ENCODE peak calls at places on chromosomes 7 and 10, in five cellular contexts. N is RWPE1, J is dorsolateral prefrontal cortex, A is ovary, R is bronchial epithelial cell. E is an unnamed sample.

GRCh38 chr10:92699518-92700272 is 9.9 kb downstream of the HHEX start:
- DNase-seq in A (no peak), N (no peak), R (no peak), J (no peak), E (peak)

GRCh38 chr7:69395072-69395714 is 203.1 kb upstream of the AUTS2 start:
- DNase-seq in N (no peak), R (no peak), A (no peak), J (no peak), E (peak)

GRCh38 chr10:32244421-32245207 is 102.3 kb downstream of the EPC1 start:
- DNase-seq in J (no peak), N (no peak), R (no peak), A (no peak), E (no peak)

GRCh38 chr10:31770307-31770902 is 158.2 kb downstream of the ARHGAP12 start:
- DNase-seq in J (no peak), A (no peak), N (no peak), R (no peak), E (no peak)

GRCh38 chr10:125468273-125468672 is 214.7 kb downstream of the TEX36 start:
- DNase-seq in N (no peak), R (no peak), J (peak), A (no peak), E (no peak)

GRCh38 chr10:103545771-103546281 is 52.3 kb downstream of the NEURL1 start:
- DNase-seq in R (no peak), J (no peak), A (no peak), N (no peak), E (no peak)

GRCh38 chr7:46786221-46786951 is 795.5 kb downstream of the TNS3 start:
- DNase-seq in R (peak), A (no peak), N (peak), J (no peak), E (no peak)

GRCh38 chr10:80516506-80517075 is 21.1 kb upstream of the SH2D4B start:
- DNase-seq in A (no peak), R (no peak), N (no peak), J (no peak), E (peak)

GRCh38 chr10:69180525-69181204 is 631 bp downstream of the SUPV3L1 start:
- DNase-seq in J (no peak), R (peak), N (peak), A (no peak), E (no peak)

GRCh38 chr10:43274011-43274410 is 7.1 kb upstream of the RASGEF1A start:
- DNase-seq in J (no peak), N (no peak), A (no peak), R (no peak), E (no peak)

GRCh38 chr10:106226831-106227230 is 937.7 kb downstream of the SORCS1 start:
- DNase-seq in N (no peak), J (no peak), A (no peak), R (peak), E (no peak)

GRCh38 chr7:28358423-28358868 is 53.9 kb upstream of the CREB5 start:
- DNase-seq in A (no peak), J (no peak), R (peak), N (peak), E (no peak)

GRCh38 chr10:114024876-114025609 is 18.6 kb upstream of the ADRB1 start:
- DNase-seq in N (peak), R (peak), J (no peak), A (no peak), E (no peak)

GRCh38 chr7:69682518-69682917 is 84.2 kb downstream of the AUTS2 start:
- DNase-seq in A (no peak), J (no peak), N (no peak), R (no peak), E (no peak)

GRCh38 chr7:144391823-144392255 is 11.7 kb downstream of the NOBOX start:
- DNase-seq in A (no peak), R (peak), N (peak), J (peak), E (no peak)

GRCh38 chr7:105648561-105649401 is 67.5 kb upstream of the EFCAB10 start:
- DNase-seq in N (peak), R (peak), A (no peak), J (no peak), E (no peak)

GRCh38 chr10:124560377-124560776 is 98.8 kb downstream of the LHPP start:
- DNase-seq in N (no peak), R (no peak), A (no peak), J (peak), E (peak)

GRCh38 chr7:70614237-70614984 is 517.5 kb upstream of the GALNT17 start:
- DNase-seq in R (peak), N (no peak), J (peak), A (peak), E (no peak)

GRCh38 chr7:480531-481218 is 39.0 kb downstream of the PDGFA start:
- DNase-seq in A (no peak), N (no peak), J (no peak), R (no peak), E (peak)

GRCh38 chr10:1201010-1201807 is 145.0 kb downstream of the WDR37 start:
- DNase-seq in A (no peak), R (no peak), J (no peak), N (no peak), E (no peak)

GRCh38 chr10:3043512-3044368 is 23.6 kb upstream of the PFKP start:
- DNase-seq in N (peak), J (peak), A (no peak), R (peak), E (no peak)

GRCh38 chr10:44696496-44696895 is 214.6 kb upstream of the TMEM72 start:
- DNase-seq in J (no peak), N (no peak), A (no peak), R (no peak), E (no peak)

GRCh38 chr10:130174343-130174742 is 38.2 kb downstream of the GLRX3 start:
- DNase-seq in R (no peak), A (no peak), J (no peak), N (no peak), E (no peak)

GRCh38 chr10:60536529-60537114 is 146.9 kb upstream of the ANK3 start:
- DNase-seq in R (peak), N (peak), A (no peak), J (no peak), E (no peak)

GRCh38 chr10:78432582-78432981 is 398.9 kb downstream of the RPS24 start:
- DNase-seq in A (no peak), J (no peak), R (no peak), N (no peak), E (no peak)

GRCh38 chr10:42755028-42755451 is 27.6 kb upstream of the BMS1 start:
- DNase-seq in N (no peak), J (no peak), A (no peak), R (no peak), E (peak)

GRCh38 chr7:99380032-99380822 is 5.7 kb downstream of the ARPC1B start:
- DNase-seq in R (no peak), N (peak), A (no peak), J (no peak), E (no peak)

GRCh38 chr7:131623154-131623553 is 66.7 kb upstream of the PODXL start:
- DNase-seq in J (no peak), N (no peak), A (no peak), R (peak), E (peak)

GRCh38 chr10:91653214-91653875 is 20.5 kb upstream of the PPP1R3C start:
- DNase-seq in A (no peak), N (peak), J (no peak), R (peak), E (no peak)

GRCh38 chr10:24849537-24850299 is 102.7 kb downstream of the PRTFDC1 start:
- DNase-seq in J (no peak), R (peak), A (no peak), N (peak), E (no peak)

GRCh38 chr7:128860158-128861073 is 2.2 kb upstream of the ATP6V1F start:
- DNase-seq in R (peak), A (no peak), J (no peak), N (no peak), E (no peak)

GRCh38 chr7:149620961-149621360 is 123.4 kb upstream of the ZNF746 start:
- DNase-seq in A (no peak), J (no peak), R (no peak), N (no peak), E (no peak)

GRCh38 chr10:84415539-84416244 is 87.3 kb downstream of the CCSER2 start:
- DNase-seq in R (peak), A (no peak), N (no peak), J (no peak), E (no peak)

GRCh38 chr10:36671607-36672006 is 453.8 kb upstream of the ANKRD30A start:
- DNase-seq in N (no peak), R (peak), J (no peak), A (no peak), E (no peak)

GRCh38 chr10:102642553-102643345 is 1.5 kb upstream of the TRIM8 start:
- DNase-seq in J (no peak), N (peak), R (peak), A (peak), E (peak)

GRCh38 chr10:76433161-76434005 is 1002.0 kb downstream of the LRMDA start:
- DNase-seq in R (peak), N (no peak), J (no peak), A (no peak), E (no peak)

GRCh38 chr10:75612904-75613684 is 181.7 kb downstream of the LRMDA start:
- DNase-seq in J (no peak), R (no peak), N (no peak), A (peak), E (no peak)

GRCh38 chr10:117662126-117662525 is 119.6 kb downstream of the EMX2 start:
- DNase-seq in A (no peak), R (no peak), N (no peak), J (no peak), E (no peak)

GRCh38 chr7:2773608-2774007 is 70.5 kb downstream of the GNA12 start:
- DNase-seq in J (no peak), N (no peak), A (no peak), R (no peak), E (no peak)

GRCh38 chr10:47031953-47032465 is 120.8 kb downstream of the PTPN20 start:
- DNase-seq in R (peak), A (no peak), N (no peak), J (no peak), E (no peak)

GRCh38 chr10:47030191-47030698 is 119.0 kb downstream of the PTPN20 start:
- DNase-seq in N (no peak), R (no peak), A (no peak), J (no peak), E (peak)

GRCh38 chr10:47029181-47029971 is 118.1 kb downstream of the PTPN20 start:
- DNase-seq in A (no peak), R (no peak), N (no peak), J (no peak), E (peak)

GRCh38 chr10:47033081-47033480 is 121.9 kb downstream of the PTPN20 start:
- DNase-seq in A (no peak), R (no peak), J (no peak), N (no peak), E (no peak)

GRCh38 chr10:47031251-47031952 is 120.2 kb downstream of the PTPN20 start:
- DNase-seq in J (no peak), R (peak), A (no peak), N (no peak), E (no peak)
- TF ChIP-seq CTCF in J (no peak), R (peak), A (no peak), N (no peak), E (no peak)

GRCh38 chr10:132835848-132836233 is 49.9 kb upstream of the NKX6-2 start:
- DNase-seq in N (no peak), J (no peak), R (no peak), A (no peak), E (no peak)

GRCh38 chr10:132836832-132837540 is 51.0 kb upstream of the NKX6-2 start:
- DNase-seq in A (no peak), J (peak), R (no peak), N (peak), E (peak)

GRCh38 chr10:132837905-132838304 is 52.0 kb upstream of the NKX6-2 start:
- DNase-seq in A (no peak), N (no peak), R (no peak), J (no peak), E (no peak)

GRCh38 chr10:132834891-132835847 is 49.2 kb upstream of the NKX6-2 start:
- DNase-seq in R (no peak), J (no peak), A (no peak), N (no peak), E (no peak)

GRCh38 chr10:132836248-132836831 is 50.4 kb upstream of the NKX6-2 start:
- DNase-seq in R (no peak), N (no peak), A (no peak), J (peak), E (no peak)
- TF ChIP-seq CTCF in R (no peak), N (no peak), A (no peak), J (no peak), E (no peak)

DNA sequence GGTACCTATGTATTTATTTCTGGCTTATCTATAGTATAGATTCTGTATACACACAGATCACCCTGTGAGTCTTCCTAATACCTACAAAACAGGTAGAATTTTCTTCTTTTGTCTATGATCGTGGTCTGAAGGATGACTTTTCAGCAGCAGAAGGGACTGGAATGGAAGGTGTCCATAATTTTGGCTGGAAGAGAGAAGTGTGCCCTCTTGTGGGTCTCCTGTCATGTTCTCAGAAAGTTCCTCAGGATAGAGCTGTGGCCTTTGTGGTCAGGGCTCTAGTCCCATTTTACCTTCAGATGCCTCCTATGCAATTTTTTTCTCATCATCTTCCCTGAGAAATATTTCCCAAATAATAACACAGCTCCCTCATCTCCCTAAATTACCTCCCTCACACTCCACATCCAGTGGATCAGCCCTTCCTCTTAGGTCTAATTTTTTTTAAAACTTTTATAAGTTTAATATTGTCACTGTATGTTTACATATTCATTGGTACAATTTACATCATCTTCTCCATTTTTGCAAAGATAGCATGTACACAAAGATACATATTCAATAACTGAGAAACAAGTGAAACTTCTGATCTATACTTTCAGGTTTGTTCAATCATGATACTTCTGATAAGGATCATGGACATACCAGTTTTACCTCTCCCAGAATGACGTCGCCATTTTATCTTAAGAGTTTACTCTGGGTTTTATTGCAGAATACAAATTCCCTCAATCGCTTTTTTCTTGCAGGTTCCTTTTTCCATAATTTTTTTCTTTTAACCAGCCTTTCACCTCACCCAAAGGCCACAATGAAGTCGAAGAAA is 112.7 kb downstream of the REEP3 start:
- DNase-seq in A (no peak), R (peak), J (peak), N (peak), E (no peak)
- TF ChIP-seq CTCF in A (no peak), R (peak), J (peak), N (peak), E (no peak)

GRCh38 chr7:116364469-116364868 is 135.1 kb upstream of the CAV2 start:
- DNase-seq in J (no peak), R (no peak), N (no peak), A (no peak), E (no peak)

GRCh38 chr7:116367171-116367813 is 132.2 kb upstream of the CAV2 start:
- DNase-seq in N (no peak), J (no peak), A (no peak), R (peak), E (no peak)

GRCh38 chr7:116363637-116364432 is 135.7 kb upstream of the CAV2 start:
- DNase-seq in R (peak), A (no peak), N (peak), J (no peak), E (no peak)

GRCh38 chr7:116368960-116369359 is 130.6 kb upstream of the CAV2 start:
- DNase-seq in R (no peak), N (no peak), J (no peak), A (no peak), E (no peak)
- TF ChIP-seq CTCF in R (no peak), N (no peak), J (no peak), A (no peak), E (no peak)

GRCh38 chr7:47988496-47989386 is 9.3 kb upstream of the HUS1 start:
- DNase-seq in R (no peak), J (no peak), A (no peak), N (peak), E (no peak)
- TF ChIP-seq CTCF in R (peak), J (no peak), A (no peak), N (peak), E (no peak)

DNA sequence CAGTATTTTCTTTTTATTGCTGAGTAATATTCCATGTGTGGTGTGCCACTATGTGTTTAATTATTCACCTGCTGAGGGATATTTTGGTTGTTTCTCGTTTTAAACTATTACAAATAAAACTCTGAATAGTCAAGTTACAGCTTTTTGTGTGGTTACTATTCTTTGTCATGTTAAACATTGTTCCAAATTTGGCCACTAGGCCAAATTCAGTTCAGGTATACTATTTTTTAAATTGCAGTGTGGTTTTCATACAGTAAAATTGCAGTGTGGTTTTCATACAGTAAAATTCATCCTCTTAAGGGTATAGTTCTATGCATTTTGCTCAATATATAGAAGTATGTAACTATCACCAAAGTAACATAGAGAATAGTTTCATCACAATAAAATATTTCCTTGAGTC is 97.4 kb upstream of the FAM3C start:
- DNase-seq in R (no peak), N (no peak), J (no peak), A (no peak), E (no peak)
- TF ChIP-seq CTCF in R (no peak), N (no peak), J (no peak), A (no peak), E (no peak)

DNA sequence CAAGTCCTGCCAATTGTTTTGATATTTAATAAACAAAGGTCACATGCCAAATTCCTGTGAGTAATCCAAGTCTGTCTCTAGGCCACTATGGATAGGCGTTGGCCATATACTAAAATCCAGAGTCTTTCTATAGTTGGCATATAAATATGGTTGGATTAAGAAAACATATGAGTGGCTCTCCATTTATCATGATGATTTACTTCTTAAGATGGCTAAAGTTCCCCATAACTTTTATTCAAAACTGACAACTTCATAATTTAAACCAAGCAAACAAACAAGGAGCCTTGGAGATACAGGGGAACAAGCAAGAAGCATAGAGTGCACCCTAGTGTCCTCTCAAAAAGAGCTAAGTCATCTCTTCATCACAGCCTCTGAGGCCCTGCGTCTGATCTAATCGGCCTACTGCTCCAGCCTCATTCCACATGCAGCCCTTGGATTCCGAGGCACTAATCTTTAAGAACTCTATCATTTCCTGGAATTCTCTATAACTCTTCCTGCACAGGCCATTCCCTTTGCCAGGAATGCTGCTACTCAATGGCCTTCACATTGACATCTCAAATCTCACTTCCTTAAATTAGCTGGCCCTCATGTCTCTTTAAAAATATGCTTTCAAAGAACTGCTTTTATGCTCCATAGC is 32.8 kb upstream of the NRCAM start:
- DNase-seq in A (no peak), N (no peak), R (no peak), J (no peak), E (no peak)
- TF ChIP-seq CTCF in A (no peak), N (no peak), R (no peak), J (no peak), E (no peak)